ENCODE peak calls at places on chromosomes 5 and 9, in ten cellular contexts. C, J, Y, F, R, H, B, W, P and S are unnamed samples.

GRCh38 chr5:160702323-160702722 is 149.7 kb downstream of the ATP10B start:
- DNase-seq in C (no peak), J (no peak), Y (no peak), F (no peak), R (no peak), H (no peak), B (no peak), W (no peak), P (no peak), S (no peak)

GRCh38 chr5:68330564-68330963 is 115.0 kb downstream of the PIK3R1 start:
- DNase-seq in C (no peak), J (no peak), Y (no peak), F (no peak), R (peak; percentile 39), H (no peak), B (no peak), W (no peak), P (no peak), S (no peak)

GRCh38 chr5:10735569-10736255 is 25.3 kb downstream of the DAP start:
- DNase-seq in C (no peak), J (no peak), Y (no peak), F (no peak), R (no peak), H (no peak), B (no peak), W (no peak), P (no peak), S (no peak)

GRCh38 chr9:137162505-137163100 is 7.2 kb downstream of the LRRC26 start:
- DNase-seq in C (peak; percentile 61), J (no peak), Y (no peak), F (no peak), R (no peak), H (peak; percentile 63), B (no peak), W (peak; percentile 64), P (no peak), S (peak; percentile 71)

GRCh38 chr9:116327702-116328440 is 174.3 kb downstream of the PAPPA start:
- DNase-seq in C (no peak), J (no peak), Y (no peak), F (no peak), R (peak; percentile 17), H (no peak), B (no peak), W (no peak), P (peak; percentile 38), S (no peak)

GRCh38 chr5:62650197-62650596 is 71.6 kb downstream of the LRRC70 start:
- DNase-seq in C (no peak), J (no peak), Y (no peak), F (no peak), R (peak; percentile 10), H (no peak), B (no peak), W (no peak), P (no peak), S (no peak)

GRCh38 chr9:113155911-113156559 is 5.2 kb downstream of the SLC31A2 start:
- DNase-seq in C (no peak), J (no peak), Y (peak; percentile 63), F (no peak), R (no peak), H (peak; percentile 26), B (no peak), W (no peak), P (no peak), S (no peak)

GRCh38 chr9:106921341-106921899 is 58.5 kb downstream of the ZNF462 start:
- DNase-seq in C (peak; percentile 21), J (peak; percentile 66), Y (peak; percentile 32), F (peak; percentile 43), R (peak; percentile 93), H (peak; percentile 32), B (no peak), W (no peak), P (peak; percentile 32), S (no peak)

GRCh38 chr9:8826281-8826680 is 1026.7 kb upstream of the DMAC1 start:
- DNase-seq in C (no peak), J (no peak), Y (no peak), F (no peak), R (no peak), H (no peak), B (no peak), W (no peak), P (no peak), S (no peak)

DNA sequence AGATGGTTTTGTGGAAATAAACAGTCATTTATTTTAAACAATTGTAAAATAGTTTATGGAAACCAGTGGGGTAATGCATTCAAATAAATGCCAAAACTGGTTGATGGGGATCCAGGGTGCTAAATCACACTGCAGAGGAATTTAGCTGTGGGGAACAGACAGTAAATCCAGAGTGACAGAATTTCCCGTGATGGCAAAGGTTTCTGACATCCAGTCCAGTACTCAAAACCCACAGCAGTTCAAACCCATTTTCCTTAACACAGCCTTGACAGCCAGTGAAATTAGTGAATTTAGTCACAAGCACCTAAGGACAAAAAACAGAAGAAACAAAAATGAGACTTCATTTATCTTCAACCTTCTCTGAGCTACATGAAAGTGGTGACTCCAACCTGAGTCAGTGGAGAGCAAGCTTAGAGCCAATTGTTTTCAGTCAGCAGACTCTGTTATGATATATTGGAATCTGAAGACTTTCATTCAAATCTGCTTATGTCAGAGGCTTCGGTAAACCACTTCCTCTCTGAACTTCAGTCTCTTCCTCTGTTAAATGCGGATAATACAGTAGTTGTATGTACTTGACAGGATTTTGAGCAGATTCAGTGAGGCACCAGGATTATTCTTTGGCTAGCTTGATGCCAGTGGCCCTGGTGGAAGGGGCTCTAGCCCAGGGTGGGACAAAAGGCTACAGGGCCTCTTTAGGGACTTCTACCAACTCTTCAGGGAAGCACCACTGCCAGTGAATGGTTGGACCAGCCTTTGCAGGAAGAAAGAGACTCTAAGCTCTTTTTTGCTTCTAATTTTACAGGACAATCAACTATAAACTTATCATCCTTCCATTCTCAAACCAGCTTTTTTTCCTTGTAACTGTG is 185.3 kb downstream of the MAPKAP1 start:
- DNase-seq in C (no peak), J (no peak), Y (peak; percentile 34), F (no peak), R (peak; percentile 99), H (no peak), B (no peak), W (peak; percentile 34), P (peak; percentile 82), S (no peak)
- H3K27ac ChIP-seq in C (no peak overlapping the region), J (no peak overlapping the region), Y (no peak overlapping the region), F (no peak overlapping the region), R (peak overlapping the region; percentile 94), H (peak overlapping the region; percentile 76), B (peak overlapping the region; percentile 52), W (peak overlapping the region; percentile 58), P (peak overlapping the region; percentile 99), S (no peak overlapping the region)

DNA sequence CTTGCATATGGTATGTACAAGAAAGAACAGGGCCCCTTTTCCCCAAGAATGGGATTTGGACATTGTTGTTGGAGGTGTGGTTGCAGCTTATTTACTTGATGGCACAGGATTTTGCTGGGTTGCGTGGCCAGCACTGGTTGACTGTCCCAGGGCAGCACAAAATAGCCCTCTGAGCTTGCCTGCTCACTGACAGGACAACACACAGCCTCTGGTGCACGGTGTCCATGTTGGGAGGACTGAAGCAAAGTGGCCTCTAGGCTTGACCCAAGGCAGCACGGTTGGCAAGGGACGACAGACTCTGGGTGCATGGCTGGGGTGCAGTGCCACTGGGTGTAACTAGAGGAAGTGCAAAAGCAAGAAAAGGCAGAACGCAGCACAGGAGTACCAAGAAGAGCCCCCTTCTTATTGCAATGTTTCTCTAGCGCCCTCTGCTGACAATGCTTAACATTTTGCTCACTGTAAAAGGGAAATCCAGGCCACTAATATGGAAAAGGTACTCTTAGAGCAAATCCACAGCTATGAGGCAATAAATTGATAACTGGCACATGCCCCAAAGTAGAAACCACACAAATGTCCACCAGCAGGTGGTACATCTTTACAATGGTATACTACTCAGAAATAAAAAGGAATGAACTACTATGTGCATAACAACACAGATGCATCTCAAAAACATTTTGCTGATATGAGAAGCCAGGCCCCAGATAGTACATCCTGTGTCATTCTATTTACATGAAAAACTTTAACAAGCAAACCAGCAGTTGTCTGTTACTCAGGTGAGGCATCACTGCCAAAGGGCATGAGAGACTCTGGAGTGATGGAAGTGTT is 47.4 kb upstream of the BARX1 start:
- DNase-seq in C (peak; percentile 83), J (no peak), Y (no peak), F (no peak), R (peak; percentile 8), H (peak; percentile 16), B (no peak), W (peak; percentile 57), P (peak; percentile 11), S (peak; percentile 20)
- TF ChIP-seq CTCF in C (peak; percentile 89), J (no peak), Y (peak; percentile 35), F (no peak), R (peak; percentile 62), H (peak; percentile 56), B (no peak), W (peak; percentile 48), P (peak; percentile 68), S (no peak)

DNA sequence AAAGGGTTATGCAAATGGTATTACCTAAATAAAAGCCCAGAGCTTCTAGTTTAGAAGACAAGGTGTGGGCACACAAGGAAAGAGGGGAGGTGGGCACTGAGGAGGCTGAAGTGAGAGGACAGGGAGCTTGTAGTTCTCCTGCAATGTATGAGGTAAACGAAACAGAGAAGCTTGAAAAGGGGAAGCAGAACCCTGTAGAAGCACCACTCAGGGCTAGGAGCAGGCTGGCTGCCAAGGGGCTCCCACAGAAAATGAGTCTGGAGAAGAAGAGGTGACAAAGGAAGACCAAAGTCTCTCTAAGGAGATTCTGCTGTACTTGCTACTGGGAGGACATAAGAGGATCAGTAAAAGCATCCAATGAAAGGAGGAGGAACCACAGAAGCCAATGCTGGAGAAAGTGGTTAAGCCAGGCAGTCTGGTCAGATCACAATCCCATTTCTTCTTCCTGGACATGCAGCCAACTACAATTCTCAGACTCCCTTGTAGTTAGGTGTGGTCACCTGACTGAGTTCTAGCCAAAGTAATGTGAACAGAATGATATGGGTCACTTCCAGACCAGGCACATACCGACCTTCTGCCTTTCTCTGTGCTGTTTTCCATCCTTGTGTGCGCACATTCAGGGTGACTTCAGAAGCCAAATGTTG is 174.5 kb upstream of the MAP3K1 start:
- DNase-seq in C (no peak), J (no peak), Y (no peak), F (peak; percentile 28), R (no peak), H (peak; percentile 56), B (no peak), W (no peak), P (no peak), S (peak; percentile 87)
- H3K27ac ChIP-seq in C (no peak overlapping the region), J (no peak overlapping the region), Y (no peak overlapping the region), F (no peak overlapping the region), R (no peak overlapping the region), H (no peak overlapping the region), B (peak overlapping the region; percentile 51), W (no peak overlapping the region), P (no peak overlapping the region), S (peak overlapping the region; percentile 10)

DNA sequence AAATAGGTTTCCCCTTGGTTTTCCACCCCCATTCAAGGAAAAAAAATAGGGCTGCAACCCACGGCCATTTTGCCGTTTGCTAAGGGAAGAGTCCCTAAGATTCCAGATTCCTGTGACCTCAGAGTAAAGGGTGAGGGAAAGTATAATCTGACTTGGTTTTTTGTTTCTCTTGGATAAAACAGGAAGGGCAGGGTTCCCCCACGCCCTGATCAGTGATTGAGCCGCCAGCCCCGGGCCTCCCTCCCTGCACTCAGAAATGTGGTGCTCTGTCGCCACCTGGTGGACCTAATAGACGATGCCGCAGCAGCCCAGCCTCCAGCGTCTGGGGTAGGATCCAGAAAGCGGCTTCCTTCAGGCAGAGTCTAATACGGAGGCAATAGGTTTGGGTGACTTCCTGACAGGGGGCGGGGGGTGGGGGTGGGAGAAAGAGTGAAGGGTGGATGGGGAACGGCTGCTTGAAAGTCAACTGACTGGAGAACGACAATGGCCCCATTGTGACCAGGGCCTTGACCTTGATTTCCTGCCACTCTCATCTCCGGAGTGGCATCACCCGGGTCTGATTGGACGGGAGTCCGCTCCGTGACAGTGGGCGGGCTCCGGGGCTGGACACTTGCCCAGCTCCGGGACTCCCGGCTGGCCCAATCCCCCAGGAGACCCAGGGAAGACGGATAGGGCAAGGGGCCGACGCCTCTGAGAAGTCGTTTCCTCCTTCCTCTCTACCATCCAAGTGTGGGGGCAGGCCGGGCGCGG is 17.8 kb upstream of the CYSTM1 start:
- DNase-seq in C (peak; percentile 93), J (peak; percentile 90), Y (peak; percentile 82), F (peak; percentile 80), R (peak; percentile 31), H (peak; percentile 92), B (peak; percentile 49), W (peak; percentile 80), P (no peak), S (peak; percentile 86)
- TF ChIP-seq CTCF in C (peak; percentile 89), J (peak; percentile 89), Y (peak; percentile 81), F (peak; percentile 89), R (peak; percentile 72), H (peak; percentile 89), B (peak; percentile 94), W (peak; percentile 96), P (peak; percentile 94), S (peak; percentile 92)